ENCODE peak calls at places on chromosomes 2 and 18, in four cellular contexts. One of them, this sample, is unnamed.

GRCh38 chr2:191846787-191847620 is at the start of gene CAVIN2:
- DNase-seq in testis: peak; percentile 51
- DNase-seq in heart right ventricle: peak; percentile 88
- DNase-seq in ovary: peak; percentile 53
- DNase-seq in this sample: no peak

GRCh38 chr2:12764075-12764722 is 47.5 kb downstream of the TRIB2 start:
- DNase-seq in testis: no peak
- DNase-seq in heart right ventricle: no peak
- DNase-seq in ovary: no peak
- DNase-seq in this sample: no peak

GRCh38 chr2:104584393-104584792 is 269.5 kb upstream of the POU3F3 start:
- DNase-seq in testis: no peak
- DNase-seq in heart right ventricle: no peak
- DNase-seq in ovary: no peak
- DNase-seq in this sample: no peak

GRCh38 chr18:46402396-46402795 is 254.6 kb downstream of the LOXHD1 start:
- DNase-seq in testis: no peak
- DNase-seq in heart right ventricle: no peak
- DNase-seq in ovary: no peak
- DNase-seq in this sample: no peak

GRCh38 chr2:148814853-148815419 is 60.1 kb upstream of the KIF5C start:
- DNase-seq in testis: no peak
- DNase-seq in heart right ventricle: no peak
- DNase-seq in ovary: no peak
- DNase-seq in this sample: no peak

GRCh38 chr2:105597831-105598293 is 146.8 kb upstream of the NCK2 start:
- DNase-seq in testis: no peak
- DNase-seq in heart right ventricle: no peak
- DNase-seq in ovary: no peak
- DNase-seq in this sample: no peak

GRCh38 chr2:86249843-86250402 is 50.7 kb downstream of the MRPL35 start:
- DNase-seq in testis: no peak
- DNase-seq in heart right ventricle: no peak
- DNase-seq in ovary: no peak
- DNase-seq in this sample: no peak

GRCh38 chr2:237165405-237166276 is 80.0 kb downstream of the COPS8 start:
- DNase-seq in testis: no peak
- DNase-seq in heart right ventricle: no peak
- DNase-seq in ovary: no peak
- DNase-seq in this sample: no peak

GRCh38 chr2:64143154-64144056 is 815 bp downstream of the PELI1 start:
- DNase-seq in testis: peak; percentile 29
- DNase-seq in heart right ventricle: peak; percentile 16
- DNase-seq in ovary: no peak
- DNase-seq in this sample: peak; percentile 65

GRCh38 chr2:15253247-15253646 is 307.9 kb downstream of the NBAS start:
- DNase-seq in testis: no peak
- DNase-seq in heart right ventricle: no peak
- DNase-seq in ovary: no peak
- DNase-seq in this sample: no peak
- H3K4me3 ChIP-seq in testis: no peak overlapping the region
- H3K4me3 ChIP-seq in heart right ventricle: no peak overlapping the region
- H3K4me3 ChIP-seq in ovary: no peak overlapping the region
- H3K4me3 ChIP-seq in this sample: no peak overlapping the region

GRCh38 chr2:72539145-72539552 is 286.7 kb downstream of the EXOC6B start:
- DNase-seq in testis: no peak
- DNase-seq in heart right ventricle: no peak
- DNase-seq in ovary: no peak
- DNase-seq in this sample: no peak
- TF ChIP-seq CTCF in testis: no peak
- TF ChIP-seq CTCF in heart right ventricle: no peak
- TF ChIP-seq CTCF in ovary: no peak
- TF ChIP-seq CTCF in this sample: no peak

GRCh38 chr2:161121622-161122021 is 38.6 kb upstream of the TANK start:
- DNase-seq in testis: no peak
- DNase-seq in heart right ventricle: no peak
- DNase-seq in ovary: no peak
- DNase-seq in this sample: no peak

GRCh38 chr2:161124186-161124585 is 36.0 kb upstream of the TANK start:
- DNase-seq in testis: no peak
- DNase-seq in heart right ventricle: no peak
- DNase-seq in ovary: no peak
- DNase-seq in this sample: no peak

GRCh38 chr2:161122772-161123530 is 37.3 kb upstream of the TANK start:
- DNase-seq in testis: peak; percentile 77
- DNase-seq in heart right ventricle: peak; percentile 43
- DNase-seq in ovary: peak; percentile 52
- DNase-seq in this sample: no peak

GRCh38 chr2:161120775-161121174 is 39.5 kb upstream of the TANK start:
- DNase-seq in testis: no peak
- DNase-seq in heart right ventricle: no peak
- DNase-seq in ovary: no peak
- DNase-seq in this sample: no peak

GRCh38 chr2:161123531-161124030 is 36.6 kb upstream of the TANK start:
- DNase-seq in testis: no peak
- DNase-seq in heart right ventricle: no peak
- DNase-seq in ovary: no peak
- DNase-seq in this sample: no peak
- H3K27ac ChIP-seq in testis: peak overlapping the region; percentile 71
- H3K27ac ChIP-seq in heart right ventricle: peak overlapping the region; percentile 45
- H3K27ac ChIP-seq in ovary: no peak overlapping the region
- H3K27ac ChIP-seq in this sample: no peak overlapping the region

DNA sequence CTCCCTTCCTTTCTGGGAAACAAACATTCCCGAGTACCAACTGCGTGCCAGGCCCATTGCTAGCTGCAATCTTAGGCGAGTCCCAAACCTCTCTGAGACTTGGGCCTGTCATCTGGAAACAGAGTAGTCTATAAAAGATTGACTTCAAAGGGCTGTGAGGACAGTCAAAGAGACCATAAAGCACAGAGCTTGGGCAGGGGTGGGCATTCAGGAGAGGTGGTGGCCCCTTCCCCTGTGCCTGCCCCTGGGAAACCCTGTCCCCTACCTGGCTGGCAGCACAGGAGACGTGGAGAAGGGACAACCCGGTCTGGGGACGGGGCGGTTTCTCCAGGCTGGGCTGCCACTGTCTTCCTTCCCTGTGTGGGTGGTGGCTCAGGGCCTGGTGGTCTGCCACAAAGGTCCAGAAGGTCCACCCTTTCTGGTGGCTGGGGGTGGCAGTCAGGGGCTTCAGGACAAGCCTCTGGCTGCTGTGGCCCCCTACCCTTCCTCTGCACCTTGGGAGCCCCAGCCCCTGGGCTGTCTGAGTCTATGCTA is 33.9 kb upstream of the FOSL2 start:
- DNase-seq in testis: no peak
- DNase-seq in heart right ventricle: no peak
- DNase-seq in ovary: no peak
- DNase-seq in this sample: no peak
- H3K4me3 ChIP-seq in testis: no peak overlapping the region
- H3K4me3 ChIP-seq in heart right ventricle: no peak overlapping the region
- H3K4me3 ChIP-seq in ovary: no peak overlapping the region
- H3K4me3 ChIP-seq in this sample: peak overlapping the region; percentile 25

GRCh38 chr2:167550448-167550847 is 662.2 kb downstream of the XIRP2 start:
- DNase-seq in testis: no peak
- DNase-seq in heart right ventricle: no peak
- DNase-seq in ovary: no peak
- DNase-seq in this sample: no peak
- TF ChIP-seq CTCF in testis: no peak
- TF ChIP-seq CTCF in heart right ventricle: peak; percentile 25
- TF ChIP-seq CTCF in ovary: no peak
- TF ChIP-seq CTCF in this sample: no peak

GRCh38 chr2:136114392-136114791 is 3.6 kb downstream of the CXCR4 start:
- DNase-seq in testis: no peak
- DNase-seq in heart right ventricle: no peak
- DNase-seq in ovary: no peak
- DNase-seq in this sample: no peak

GRCh38 chr2:136117391-136117841 is 533 bp downstream of the CXCR4 start:
- DNase-seq in testis: peak; percentile 58
- DNase-seq in heart right ventricle: peak; percentile 28
- DNase-seq in ovary: no peak
- DNase-seq in this sample: no peak

GRCh38 chr2:136115183-136115751 is 2.7 kb downstream of the CXCR4 start:
- DNase-seq in testis: no peak
- DNase-seq in heart right ventricle: no peak
- DNase-seq in ovary: no peak
- DNase-seq in this sample: no peak

GRCh38 chr2:136116813-136117390 is 1.0 kb downstream of the CXCR4 start:
- DNase-seq in testis: no peak
- DNase-seq in heart right ventricle: peak; percentile 30
- DNase-seq in ovary: no peak
- DNase-seq in this sample: peak; percentile 80

GRCh38 chr2:136116111-136116812 is 1.7 kb downstream of the CXCR4 start:
- DNase-seq in testis: peak; percentile 30
- DNase-seq in heart right ventricle: peak; percentile 62
- DNase-seq in ovary: no peak
- DNase-seq in this sample: peak; percentile 86
- H3K27ac ChIP-seq in testis: no peak overlapping the region
- H3K27ac ChIP-seq in heart right ventricle: peak overlapping the region; percentile 59
- H3K27ac ChIP-seq in ovary: no peak overlapping the region
- H3K27ac ChIP-seq in this sample: peak overlapping the region; percentile 100

This sample was measured in CD8-positive, alpha-beta T cell.